ENCODE peak calls at places on chromosomes 1 and 21, in eight cellular contexts. I is lung; D is upper lobe of left lung; V is ovary; Y is sigmoid colon; R is A549; Q is CD8-positive, alpha-beta memory T cell; J is mucosa of descending colon. B is an unnamed sample.
A peak's percentile ranks its signal among the peaks of the same experiment; 100 is the strongest.

GRCh38 chr1:25223471-25223870 is 8.8 kb downstream of the SYF2 start:
- DNase-seq in J (no peak), I (no peak), Y (no peak), V (no peak), D (no peak), Q (no peak), R (no peak), B (no peak)

GRCh38 chr1:172005856-172006255 is 164.6 kb downstream of the DNM3 start:
- DNase-seq in J (no peak), D (no peak), I (no peak), Y (no peak), V (no peak), R (no peak), Q (no peak), B (no peak)

GRCh38 chr1:240212552-240212951 is 120.9 kb downstream of the FMN2 start:
- DNase-seq in D (no peak), Y (no peak), R (no peak), J (no peak), I (no peak), V (no peak), Q (no peak), B (no peak)

GRCh38 chr1:109425902-109426277 is 358 bp downstream of the PSMA5 start:
- DNase-seq in J (peak; percentile 57), Y (peak; percentile 79), I (peak; percentile 62), R (peak; percentile 25), V (no peak), D (peak; percentile 76), Q (peak; percentile 53), B (no peak)

GRCh38 chr1:202217951-202218350 is 24.4 kb downstream of the LGR6 start:
- DNase-seq in Q (no peak), V (no peak), Y (no peak), J (no peak), R (no peak), D (no peak), I (no peak), B (no peak)

GRCh38 chr21:41766883-41767605 is at the start of gene RIPK4:
- DNase-seq in V (no peak), D (peak; percentile 83), I (peak; percentile 79), J (peak; percentile 92), Q (peak; percentile 25), R (peak; percentile 60), Y (peak; percentile 53), B (peak; percentile 89)

GRCh38 chr1:159932296-159933285 is 7.3 kb upstream of the TAGLN2 start:
- DNase-seq in I (no peak), D (no peak), R (no peak), Y (no peak), J (no peak), Q (no peak), V (no peak), B (no peak)

GRCh38 chr1:37734629-37735591 is 30.0 kb downstream of the EPHA10 start:
- DNase-seq in J (peak; percentile 95), Q (no peak), D (no peak), Y (no peak), V (no peak), I (no peak), R (no peak), B (no peak)

GRCh38 chr1:35451125-35451528 is 106.1 kb downstream of the KIAA0319L start:
- DNase-seq in Y (peak; percentile 86), Q (peak; percentile 59), R (peak; percentile 43), J (peak; percentile 88), I (peak; percentile 84), D (peak; percentile 89), V (peak; percentile 82), B (peak; percentile 84)

GRCh38 chr21:44712203-44713028 is 1.0 kb upstream of the TSPEAR start:
- DNase-seq in D (no peak), V (peak; percentile 2), I (no peak), Q (no peak), Y (no peak), J (no peak), R (no peak), B (no peak)

GRCh38 chr1:5858844-5859407 is 133.3 kb downstream of the NPHP4 start:
- DNase-seq in D (no peak), I (no peak), J (no peak), R (no peak), V (no peak), Y (no peak), Q (no peak), B (no peak)

GRCh38 chr1:179447489-179447888 is 81.7 kb downstream of the AXDND1 start:
- DNase-seq in I (no peak), D (no peak), Y (no peak), R (no peak), Q (no peak), V (no peak), J (peak; percentile 43), B (no peak)

GRCh38 chr1:15953294-15953771 is 22.6 kb downstream of the ZBTB17 start:
- DNase-seq in R (no peak), D (no peak), Y (no peak), Q (no peak), I (no peak), J (no peak), V (peak; percentile 27), B (peak; percentile 36)
- H3K4me1 ChIP-seq in R (peaks cover 58% of the 10 kb centered on the region), D (peaks cover 86% of the 10 kb centered on the region), Y (peaks cover 81% of the 10 kb centered on the region), Q (peaks cover 60% of the 10 kb centered on the region), I (peaks cover 29% of the 10 kb centered on the region), J (peaks cover 12% of the 10 kb centered on the region), V (peaks cover 33% of the 10 kb centered on the region), B (peaks cover 69% of the 10 kb centered on the region)

GRCh38 chr1:184669400-184669799 is 85.3 kb downstream of the EDEM3 start:
- DNase-seq in J (no peak), V (no peak), I (no peak), R (no peak), Y (no peak), Q (no peak), D (no peak), B (no peak)
- H3K4me1 ChIP-seq in J (no peaks in the 10 kb centered on the region), V (no peaks in the 10 kb centered on the region), I (no peaks in the 10 kb centered on the region), R (no peaks in the 10 kb centered on the region), Y (no peaks in the 10 kb centered on the region), Q (no peaks in the 10 kb centered on the region), D (no peaks in the 10 kb centered on the region), B (peaks cover 2% of the 10 kb centered on the region)

GRCh38 chr1:45530632-45531135 is 9.0 kb upstream of the PRDX1 start:
- DNase-seq in R (no peak), V (no peak), J (no peak), D (no peak), Y (no peak), I (no peak), Q (no peak), B (no peak)

GRCh38 chr1:45536886-45537285 is 13.7 kb upstream of the AKR1A1 start:
- DNase-seq in Y (no peak), Q (no peak), J (no peak), V (no peak), I (no peak), R (no peak), D (no peak), B (no peak)

DNA sequence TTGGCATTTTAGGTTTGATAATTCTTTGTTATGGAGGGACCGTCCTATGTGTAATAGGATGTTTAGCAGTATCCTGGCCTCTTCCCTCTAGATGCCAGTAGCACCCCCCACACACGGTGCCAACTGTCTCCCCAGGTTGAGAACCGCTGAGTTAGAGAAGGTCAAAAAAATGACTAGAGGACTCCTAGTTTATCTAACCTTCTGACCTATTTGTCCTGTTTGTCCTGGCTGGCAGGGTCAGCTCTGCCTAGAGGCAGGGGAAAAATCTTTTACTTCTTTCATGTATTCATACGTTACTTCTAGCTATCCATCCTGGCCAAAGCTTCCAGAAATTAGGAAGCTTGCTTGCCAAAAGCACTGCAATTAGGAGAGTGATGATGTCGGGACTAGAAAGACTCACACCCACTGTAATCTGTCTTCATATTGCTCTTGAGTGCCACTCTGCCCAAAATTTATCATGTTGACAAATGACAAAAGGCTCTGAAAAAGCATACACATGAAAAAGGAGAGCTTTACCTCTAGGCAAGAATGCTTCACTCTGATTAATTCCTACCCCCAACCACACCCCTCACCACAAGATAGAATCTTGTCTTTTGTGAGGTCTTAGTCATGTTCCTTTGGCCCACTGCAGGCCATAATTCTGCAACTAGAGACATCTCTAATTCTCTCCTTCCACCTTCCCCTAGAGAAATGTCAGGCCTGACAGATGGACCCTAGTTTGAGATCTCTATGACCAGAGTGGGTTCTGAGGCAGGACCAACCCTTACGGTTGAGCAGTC is 14.4 kb upstream of the AKR1A1 start:
- DNase-seq in V (no peak), I (no peak), Q (no peak), J (no peak), R (no peak), Y (no peak), D (no peak), B (no peak)
- H3K4me1 ChIP-seq in V (no peaks in the 10 kb centered on the region), I (no peaks in the 10 kb centered on the region), Q (no peaks in the 10 kb centered on the region), J (no peaks in the 10 kb centered on the region), R (no peaks in the 10 kb centered on the region), Y (no peaks in the 10 kb centered on the region), D (no peaks in the 10 kb centered on the region), B (no peaks in the 10 kb centered on the region)

GRCh38 chr1:145983206-145983675 is 13.1 kb downstream of the TXNIP start:
- DNase-seq in V (no peak), Q (no peak), J (peak; percentile 69), D (no peak), Y (peak; percentile 73), I (no peak), R (no peak), B (peak; percentile 74)
- H3K4me1 ChIP-seq in V (peaks cover 23% of the 10 kb centered on the region), Q (peaks cover 90% of the 10 kb centered on the region), J (peaks cover 68% of the 10 kb centered on the region), D (peaks cover 79% of the 10 kb centered on the region), Y (peaks cover 89% of the 10 kb centered on the region), I (peaks cover 66% of the 10 kb centered on the region), R (peaks cover 22% of the 10 kb centered on the region), B (peaks cover 59% of the 10 kb centered on the region)

B was measured in thyroid gland.